ENCODE peak calls at places on chromosomes 6 and 20, in eight cellular contexts. B is psoas muscle; S is CD8-positive, alpha-beta T cell; V is CD4-positive, alpha-beta memory T cell; M is WERI-Rb-1; Q is CD8-positive, alpha-beta memory T cell; T is AG09309; U is foreskin fibroblast. Z is an unnamed sample.

GRCh38 chr20:15857131-15857784 is 716.0 kb downstream of the KIF16B start:
- DNase-seq in B (no peak), S (no peak), V (no peak), M (no peak), Q (no peak), T (no peak), U (no peak), Z (no peak)

GRCh38 chr6:1208876-1209275 is 103.0 kb upstream of the FOXQ1 start:
- DNase-seq in B (no peak), S (no peak), V (no peak), M (no peak), Q (no peak), T (no peak), U (peak), Z (no peak)

GRCh38 chr6:52050051-52050405 is 37.4 kb downstream of the PKHD1 start:
- DNase-seq in B (no peak), S (no peak), V (no peak), M (no peak), Q (no peak), T (no peak), U (no peak), Z (no peak)

GRCh38 chr20:26209171-26209941 is 512.7 kb upstream of the ZNF337 start:
- DNase-seq in B (peak), S (no peak), V (peak), M (peak), Q (no peak), T (peak), U (peak), Z (no peak)

GRCh38 chr6:144334150-144334708 is 49.1 kb downstream of the UTRN start:
- DNase-seq in B (peak), S (peak), V (peak), M (no peak), Q (peak), T (no peak), U (no peak), Z (no peak)

GRCh38 chr20:36569847-36570429 is 3.5 kb upstream of the TGIF2 start:
- DNase-seq in B (no peak), S (no peak), V (no peak), M (no peak), Q (no peak), T (no peak), U (peak), Z (peak)

GRCh38 chr20:59010995-59011873 is 4.2 kb upstream of the CTSZ start:
- DNase-seq in B (no peak), S (no peak), V (no peak), M (no peak), Q (no peak), T (peak), U (peak), Z (peak)

GRCh38 chr20:62655291-62656204 is 13.2 kb downstream of the SLCO4A1 start:
- DNase-seq in B (no peak), S (no peak), V (peak), M (no peak), Q (no peak), T (no peak), U (no peak), Z (no peak)

GRCh38 chr6:45049188-45049843 is 278.8 kb upstream of the RUNX2 start:
- DNase-seq in B (no peak), S (no peak), V (no peak), M (no peak), Q (no peak), T (no peak), U (peak), Z (no peak)

GRCh38 chr6:159102373-159103160 is 57.8 kb upstream of the TAGAP start:
- DNase-seq in B (no peak), S (no peak), V (no peak), M (no peak), Q (no peak), T (no peak), U (no peak), Z (no peak)

GRCh38 chr20:3927486-3928291 is 38.5 kb downstream of the PANK2 start:
- DNase-seq in B (peak), S (no peak), V (no peak), M (peak), Q (no peak), T (no peak), U (peak), Z (no peak)

GRCh38 chr6:91812596-91813274 is 1225.9 kb upstream of the MAP3K7 start:
- DNase-seq in B (no peak), S (no peak), V (no peak), M (peak), Q (no peak), T (no peak), U (peak), Z (no peak)

GRCh38 chr6:30877419-30878262 is 6.7 kb upstream of the DDR1 start:
- DNase-seq in B (peak), S (peak), V (peak), M (peak), Q (peak), T (peak), U (peak), Z (peak)

GRCh38 chr6:107845777-107846176 is 21.7 kb upstream of the SCML4 start:
- DNase-seq in B (no peak), S (no peak), V (no peak), M (no peak), Q (no peak), T (no peak), U (no peak), Z (no peak)

GRCh38 chr20:46610145-46610544 is 41.1 kb downstream of the SLC13A3 start:
- DNase-seq in B (no peak), S (no peak), V (no peak), M (no peak), Q (no peak), T (no peak), U (no peak), Z (no peak)

GRCh38 chr6:82646231-82646615 is 282.6 kb downstream of the TPBG start:
- DNase-seq in B (no peak), S (no peak), V (no peak), M (no peak), Q (no peak), T (no peak), U (peak), Z (no peak)

GRCh38 chr6:96499781-96500180 is 21.8 kb upstream of the UFL1 start:
- DNase-seq in B (no peak), S (peak), V (peak), M (no peak), Q (peak), T (no peak), U (no peak), Z (no peak)

GRCh38 chr6:13614126-13614925 is 809 bp upstream of the NOL7 start:
- DNase-seq in B (peak), S (no peak), V (no peak), M (peak), Q (peak), T (no peak), U (peak), Z (no peak)

GRCh38 chr6:1658212-1659005 is 48.7 kb downstream of the FOXC1 start:
- DNase-seq in B (no peak), S (no peak), V (no peak), M (no peak), Q (no peak), T (no peak), U (no peak), Z (no peak)

GRCh38 chr6:47414517-47415167 is 62.9 kb upstream of the CD2AP start:
- DNase-seq in B (no peak), S (no peak), V (peak), M (no peak), Q (no peak), T (peak), U (peak), Z (no peak)

GRCh38 chr6:139474145-139475108 is 100.0 kb upstream of the CITED2 start:
- DNase-seq in B (no peak), S (no peak), V (no peak), M (no peak), Q (no peak), T (no peak), U (peak), Z (no peak)

GRCh38 chr20:1357921-1358671 is 29.2 kb upstream of the SDCBP2 start:
- DNase-seq in B (no peak), S (no peak), V (no peak), M (no peak), Q (no peak), T (no peak), U (peak), Z (peak)

GRCh38 chr20:59939879-59940128 is 301 bp downstream of the PPP1R3D start:
- DNase-seq in B (peak), S (no peak), V (no peak), M (peak), Q (no peak), T (no peak), U (peak), Z (no peak)

GRCh38 chr6:112839525-112839961 is 492.4 kb downstream of the RFPL4B start:
- DNase-seq in B (no peak), S (no peak), V (no peak), M (no peak), Q (no peak), T (peak), U (peak), Z (no peak)

GRCh38 chr6:90274481-90275030 is 22.1 kb downstream of the BACH2 start:
- DNase-seq in B (no peak), S (peak), V (peak), M (no peak), Q (peak), T (no peak), U (no peak), Z (no peak)

GRCh38 chr6:7108196-7108963 is 619 bp downstream of the RREB1 start:
- DNase-seq in B (peak), S (peak), V (peak), M (peak), Q (peak), T (no peak), U (peak), Z (no peak)

GRCh38 chr20:3836132-3836531 is 10.5 kb upstream of the MAVS start:
- DNase-seq in B (no peak), S (no peak), V (no peak), M (no peak), Q (no peak), T (no peak), U (no peak), Z (no peak)

GRCh38 chr6:127343753-127344659 is 597 bp upstream of the ECHDC1 start:
- DNase-seq in B (no peak), S (no peak), V (no peak), M (no peak), Q (no peak), T (no peak), U (peak), Z (no peak)

GRCh38 chr6:25939593-25939992 is 9.1 kb upstream of the SLC17A2 start:
- DNase-seq in B (no peak), S (no peak), V (no peak), M (no peak), Q (no peak), T (no peak), U (no peak), Z (no peak)

GRCh38 chr6:65979120-65979519 is 272.1 kb upstream of the EYS start:
- DNase-seq in B (no peak), S (no peak), V (no peak), M (no peak), Q (no peak), T (no peak), U (peak), Z (no peak)

GRCh38 chr20:64222851-64223525 is 32.6 kb upstream of the PCMTD2 start:
- DNase-seq in B (no peak), S (no peak), V (no peak), M (no peak), Q (no peak), T (no peak), U (peak), Z (no peak)

GRCh38 chr20:34713194-34713943 is 9.2 kb downstream of the TP53INP2 start:
- DNase-seq in B (no peak), S (no peak), V (peak), M (no peak), Q (no peak), T (peak), U (peak), Z (peak)

GRCh38 chr6:33377166-33377565 is 14.5 kb upstream of the KIFC1 start:
- DNase-seq in B (no peak), S (no peak), V (no peak), M (no peak), Q (no peak), T (no peak), U (no peak), Z (no peak)

GRCh38 chr6:11851405-11851804 is 72.8 kb upstream of the ADTRP start:
- DNase-seq in B (peak), S (no peak), V (no peak), M (no peak), Q (no peak), T (peak), U (peak), Z (peak)

GRCh38 chr6:150418825-150419594 is 50.2 kb downstream of the IYD start:
- DNase-seq in B (peak), S (peak), V (peak), M (peak), Q (peak), T (no peak), U (peak), Z (peak)

DNA sequence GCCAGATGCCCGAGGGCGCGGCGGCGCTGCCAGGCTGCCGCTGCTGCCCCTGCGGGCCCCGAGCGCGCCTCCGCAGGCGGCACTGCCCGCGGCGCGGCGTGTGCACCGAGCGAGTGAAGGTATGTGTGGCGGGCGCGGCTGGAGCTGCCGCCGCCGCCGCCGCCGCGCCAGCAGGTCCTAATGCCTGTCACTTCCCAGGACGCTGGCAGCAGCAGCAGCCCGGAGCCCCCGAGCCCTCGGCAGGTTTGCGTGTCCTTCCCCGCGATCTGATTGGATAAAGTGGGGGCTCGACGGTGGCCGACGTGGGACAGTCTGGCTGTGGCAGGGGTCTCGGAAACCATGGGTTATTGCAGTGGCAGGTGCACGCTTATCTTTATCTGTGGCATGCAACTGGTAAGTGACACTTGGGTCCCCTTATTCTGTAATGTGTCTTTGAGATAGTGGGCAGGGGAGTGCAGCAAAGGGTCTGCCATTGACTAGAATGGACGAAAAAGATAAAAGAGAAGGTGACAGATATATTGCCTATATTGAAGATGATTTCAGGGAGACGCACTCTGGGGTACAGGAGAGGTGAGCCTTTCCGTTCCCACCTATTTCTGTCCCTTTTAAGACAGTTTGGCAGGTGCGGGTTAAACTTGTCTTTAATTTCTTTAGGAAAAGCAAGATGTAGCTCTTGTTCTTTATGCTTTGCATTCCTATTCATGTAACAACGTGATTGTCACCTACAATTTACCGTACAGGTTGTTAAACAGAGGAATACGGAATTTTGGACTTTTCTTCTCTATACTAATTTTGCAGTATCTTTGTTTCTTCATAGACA is at the start of gene NKAIN2:
- DNase-seq in B (peak), S (no peak), V (no peak), M (peak), Q (no peak), T (no peak), U (peak), Z (no peak)
- H3K4me3 ChIP-seq in B (peak), S (no peak), V (no peak), M (peak), Q (no peak), T (peak), U (peak), Z (peak)

DNA sequence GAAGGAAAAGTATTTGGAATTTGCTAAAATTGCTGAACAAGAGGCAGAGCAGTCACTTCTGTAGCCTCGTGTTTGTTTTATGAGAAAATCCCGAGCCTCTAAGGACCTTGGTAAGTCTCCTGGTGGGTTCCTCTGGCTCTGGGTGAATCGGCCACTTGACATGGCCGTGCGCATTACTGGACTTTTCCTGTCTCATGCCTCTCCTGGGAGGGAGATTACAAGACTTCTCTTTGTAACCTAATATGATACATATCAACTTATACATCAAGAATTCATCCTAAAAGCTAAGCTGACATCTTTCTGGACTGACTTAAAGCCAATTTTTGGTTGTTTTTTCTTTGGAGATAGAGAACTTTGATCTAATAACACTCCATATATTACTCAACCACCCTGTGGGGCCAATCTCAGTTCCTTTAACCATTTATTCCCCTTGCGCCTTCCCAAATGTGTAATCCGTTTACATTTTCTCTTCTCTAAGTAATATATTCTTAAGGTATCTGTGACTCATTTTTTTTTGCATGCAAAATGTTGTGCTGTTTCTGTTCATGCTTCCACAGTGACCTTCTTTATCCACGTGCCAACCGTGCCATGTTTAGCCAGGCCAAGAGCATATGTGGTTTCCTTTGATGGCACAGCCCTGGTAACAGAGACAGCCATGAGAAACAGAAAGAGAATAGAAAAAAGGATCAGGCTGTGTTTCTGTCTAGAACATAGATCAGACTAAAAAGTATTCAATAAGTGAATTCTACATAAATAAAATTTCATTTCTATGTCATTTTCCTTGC is 47.5 kb upstream of the JAG1 start:
- DNase-seq in B (no peak), S (no peak), V (no peak), M (no peak), Q (no peak), T (no peak), U (no peak), Z (no peak)
- H3K4me3 ChIP-seq in B (no peak), S (no peak), V (no peak), M (no peak), Q (no peak), T (no peak), U (no peak), Z (no peak)

DNA sequence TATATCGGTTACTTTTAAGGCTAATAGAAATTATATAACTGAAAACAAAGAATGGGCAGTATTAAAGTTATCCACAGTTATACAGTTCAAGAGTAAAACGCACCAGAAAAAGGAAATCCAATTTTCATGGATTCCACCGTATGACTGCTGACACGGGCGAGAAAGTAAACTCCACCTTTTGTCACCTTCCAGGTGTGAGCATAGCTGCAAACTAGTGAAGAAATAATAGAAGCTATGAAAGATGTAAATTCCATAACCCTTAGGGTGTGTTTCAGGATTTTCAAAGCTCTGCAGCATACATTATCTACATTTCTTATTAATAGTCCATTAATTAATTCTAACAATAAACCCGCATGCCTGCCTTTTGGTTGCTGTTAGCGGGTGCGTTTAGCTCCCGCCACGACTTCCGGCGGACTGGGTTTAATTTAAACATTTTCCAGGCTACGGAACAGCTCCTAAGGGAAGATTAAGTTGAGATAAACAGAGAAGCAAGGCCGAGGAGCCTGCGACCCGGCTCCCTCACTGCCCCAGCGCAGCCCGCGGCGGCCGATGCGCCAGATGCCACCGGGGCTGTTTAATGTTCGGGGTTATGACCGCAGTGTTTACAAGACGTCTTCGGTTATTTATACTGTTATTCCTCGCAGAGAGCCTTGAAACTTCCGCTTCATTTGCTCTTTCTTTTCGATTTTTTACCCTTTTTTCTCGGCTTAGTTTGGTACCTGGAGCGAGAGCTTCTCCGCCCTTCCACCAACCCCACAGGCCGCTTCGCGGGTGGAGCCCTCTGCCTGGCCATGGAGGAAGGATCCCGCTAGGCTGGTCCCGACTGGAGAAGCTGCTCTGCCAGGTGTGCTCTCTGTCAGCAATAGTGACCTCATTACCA is 3.8 kb downstream of the TCF21 start:
- DNase-seq in B (no peak), S (no peak), V (no peak), M (no peak), Q (no peak), T (no peak), U (no peak), Z (no peak)
- H3K4me3 ChIP-seq in B (no peak), S (no peak), V (no peak), M (no peak), Q (no peak), T (no peak), U (no peak), Z (no peak)

GRCh38 chr6:155142902-155143609 is 120.8 kb upstream of the CLDN20 start:
- DNase-seq in B (no peak), S (no peak), V (no peak), M (no peak), Q (no peak), T (no peak), U (peak), Z (no peak)
- H3K4me3 ChIP-seq in B (peak), S (peak), V (peak), M (no peak), Q (peak), T (peak), U (peak), Z (no peak)

Z was measured in astrocyte of the cerebellum.